ENCODE peak calls at places on chromosome 1, in eight cellular contexts. X is NCI-H1436, S is SHP77 treated with DMSO at 0.1 percent for 48 hours, C is nephron progenitor cell, J is midbrain, I is ACHN, L is NCI-H774, Y is AG04449. A is an unnamed sample.

GRCh38 chr1:10431065-10431730 is 965 bp downstream of the CENPS start:
- DNase-seq in X (no peak), L (no peak), C (no peak), Y (no peak), I (peak), S (no peak), J (no peak), A (no peak)

GRCh38 chr1:47930215-47930885 is 66.8 kb downstream of the TRABD2B start:
- DNase-seq in J (no peak), I (no peak), L (no peak), Y (no peak), S (no peak), C (no peak), X (no peak), A (no peak)

GRCh38 chr1:224499204-224499603 is 64.6 kb upstream of the WDR26 start:
- DNase-seq in S (no peak), L (no peak), J (no peak), X (no peak), I (peak), Y (no peak), C (no peak), A (no peak)

GRCh38 chr1:103513720-103514119 is 11.8 kb upstream of the RNPC3 start:
- DNase-seq in X (no peak), I (no peak), S (no peak), Y (no peak), L (no peak), J (no peak), C (no peak), A (no peak)

GRCh38 chr1:59499273-59499955 is 202.5 kb downstream of the FGGY start:
- DNase-seq in L (no peak), S (no peak), C (no peak), Y (no peak), J (no peak), X (no peak), I (peak), A (no peak)

GRCh38 chr1:183942933-183943693 is 94.4 kb downstream of the COLGALT2 start:
- DNase-seq in I (peak), S (peak), Y (peak), L (no peak), C (peak), J (no peak), X (peak), A (no peak)

GRCh38 chr1:117735045-117735992 is 129.5 kb downstream of the TENT5C start:
- DNase-seq in Y (no peak), C (no peak), I (peak), S (no peak), J (no peak), L (peak), X (no peak), A (no peak)

GRCh38 chr1:47444578-47445465 is 7.0 kb downstream of the FOXD2 start:
- DNase-seq in S (no peak), Y (no peak), L (no peak), C (peak), I (no peak), X (no peak), J (no peak), A (peak)

GRCh38 chr1:176515310-176515709 is 52.3 kb downstream of the PAPPA2 start:
- DNase-seq in L (no peak), Y (no peak), I (peak), X (no peak), J (no peak), C (no peak), S (peak), A (no peak)

GRCh38 chr1:205974712-205975111 is 28.5 kb downstream of the RAB7B start:
- DNase-seq in J (no peak), S (no peak), L (no peak), I (no peak), C (no peak), X (no peak), Y (no peak), A (no peak)

GRCh38 chr1:118154220-118154619 is 30.8 kb downstream of the SPAG17 start:
- DNase-seq in X (no peak), S (no peak), Y (no peak), L (no peak), I (no peak), J (no peak), C (no peak), A (no peak)

GRCh38 chr1:53583021-53583902 is 124.1 kb downstream of the DMRTB1 start:
- DNase-seq in S (no peak), Y (peak), L (no peak), J (no peak), I (no peak), X (no peak), C (no peak), A (no peak)

GRCh38 chr1:76161451-76161850 is 86.9 kb downstream of the ST6GALNAC3 start:
- DNase-seq in S (no peak), I (no peak), X (no peak), L (no peak), C (no peak), J (no peak), Y (no peak), A (no peak)

GRCh38 chr1:53299233-53299632 is 28.6 kb downstream of the LRP8 start:
- DNase-seq in C (no peak), L (no peak), J (no peak), S (no peak), Y (no peak), I (no peak), X (no peak), A (no peak)

GRCh38 chr1:6207921-6208320 is 2.0 kb downstream of the RNF207 start:
- DNase-seq in Y (no peak), C (no peak), X (no peak), L (no peak), I (no peak), S (no peak), J (no peak), A (no peak)

GRCh38 chr1:37288900-37289299 is 185.5 kb upstream of the ZC3H12A start:
- DNase-seq in J (no peak), C (no peak), L (no peak), X (no peak), I (no peak), S (no peak), Y (no peak), A (no peak)

GRCh38 chr1:41152622-41153044 is 89.5 kb downstream of the SCMH1 start:
- DNase-seq in S (no peak), J (no peak), X (no peak), L (no peak), Y (peak), C (no peak), I (peak), A (no peak)

GRCh38 chr1:179807691-179808485 is 64.8 kb downstream of the FAM163A start:
- DNase-seq in Y (peak), X (no peak), J (no peak), C (no peak), S (no peak), L (no peak), I (peak), A (no peak)

GRCh38 chr1:19643602-19644419 is at the start of gene NBL1:
- DNase-seq in I (peak), Y (no peak), X (peak), L (no peak), S (no peak), J (peak), C (peak), A (peak)

GRCh38 chr1:8040586-8040985 is 14.5 kb upstream of the ERRFI1 start:
- DNase-seq in C (no peak), I (peak), L (no peak), J (no peak), S (peak), X (no peak), Y (peak), A (no peak)

GRCh38 chr1:44222397-44223334 is 9.4 kb downstream of the DMAP1 start:
- DNase-seq in X (no peak), Y (no peak), L (no peak), I (no peak), S (no peak), C (no peak), J (no peak), A (no peak)

GRCh38 chr1:180946056-180946455 is 33.4 kb downstream of the KIAA1614 start:
- DNase-seq in C (no peak), Y (no peak), J (no peak), I (no peak), S (no peak), X (no peak), L (no peak), A (no peak)

GRCh38 chr1:113871597-113872113 is at the start of gene PTPN22:
- DNase-seq in I (peak), S (no peak), Y (peak), J (no peak), L (no peak), X (no peak), C (no peak), A (peak)

GRCh38 chr1:109208847-109209463 is 4.8 kb upstream of the SARS1 start:
- DNase-seq in S (no peak), J (no peak), C (no peak), L (no peak), X (no peak), I (no peak), Y (no peak), A (no peak)

GRCh38 chr1:89688607-89689006 is 55.7 kb downstream of the LRRC8C start:
- DNase-seq in X (no peak), Y (no peak), S (no peak), L (no peak), C (no peak), J (no peak), I (no peak), A (no peak)

A was measured in natural killer cell treated with Interleukin-12 subunit alpha and Interleukin-12 subunit beta and Interleukin-15 and Interleukin-18, amount 100 ng/mL, for 72 hours.